ENCODE peak calls at places on chromosomes 11 and 22, in ten cellular contexts. K is adrenal gland; R is CD8-positive, alpha-beta T cell; S is psoas muscle; A is iris pigment epithelial cell; X is AG10803; E is Daoy; V is foreskin keratinocyte; W is NCI-H748 treated with DMSO at 0.1 percent for 48 hours; P is AG08395. Q is an unnamed sample.

GRCh38 chr22:48258841-48259240 is 1496.4 kb downstream of the TBC1D22A start:
- DNase-seq in E (no peak), A (no peak), S (no peak), R (no peak), X (no peak), P (no peak), K (no peak), V (no peak), W (no peak), Q (no peak)

GRCh38 chr22:31952459-31952858 is 8.1 kb downstream of the YWHAH start:
- DNase-seq in P (peak; percentile 82), X (peak; percentile 87), S (no peak), A (peak; percentile 96), W (no peak), K (peak; percentile 65), E (peak; percentile 54), R (no peak), V (peak; percentile 70), Q (peak; percentile 59)

GRCh38 chr22:49724030-49724892 is 103.4 kb downstream of the BRD1 start:
- DNase-seq in P (no peak), W (peak; percentile 14), X (no peak), R (peak; percentile 31), S (no peak), K (no peak), V (no peak), E (peak; percentile 59), A (no peak), Q (no peak)

GRCh38 chr11:71580057-71581003 is 2.3 kb downstream of the KRTAP5-11 start:
- DNase-seq in P (peak; percentile 79), X (peak; percentile 80), V (peak; percentile 52), R (no peak), W (peak; percentile 33), K (peak; percentile 88), E (peak; percentile 79), A (peak; percentile 73), S (no peak), Q (peak; percentile 33)

GRCh38 chr22:36010913-36011312 is 17.7 kb downstream of the RBFOX2 start:
- DNase-seq in K (no peak), X (peak; percentile 87), V (peak; percentile 68), P (peak; percentile 74), W (no peak), S (no peak), A (peak; percentile 81), E (peak; percentile 73), R (no peak), Q (peak; percentile 31)

GRCh38 chr22:23437779-23438178 is 142.3 kb downstream of the IGLL1 start:
- DNase-seq in K (no peak), V (no peak), E (no peak), R (no peak), A (no peak), W (no peak), X (no peak), P (no peak), S (no peak), Q (no peak)

GRCh38 chr11:127601578-127601977 is 601.0 kb upstream of the KIRREL3 start:
- DNase-seq in V (no peak), R (no peak), S (no peak), K (no peak), X (no peak), W (no peak), P (no peak), A (no peak), E (no peak), Q (no peak)

GRCh38 chr11:110295487-110296225 is 758 bp downstream of the RDX start:
- DNase-seq in X (peak; percentile 36), S (peak; percentile 71), W (peak; percentile 20), P (peak; percentile 65), R (peak; percentile 38), E (peak; percentile 58), V (peak; percentile 37), A (peak; percentile 56), K (peak; percentile 68), Q (peak; percentile 41)

GRCh38 chr11:64036081-64037026 is 623 bp downstream of the FLRT1 start:
- DNase-seq in P (peak; percentile 55), K (peak; percentile 30), S (peak; percentile 85), R (no peak), W (no peak), X (peak; percentile 22), E (peak; percentile 64), V (no peak), A (peak; percentile 36), Q (no peak)

GRCh38 chr11:75399344-75400109 is at the start of gene RPS3:
- DNase-seq in A (peak; percentile 92), K (peak; percentile 95), E (peak; percentile 94), X (peak; percentile 90), R (peak; percentile 84), W (peak; percentile 84), P (peak; percentile 94), V (peak; percentile 83), S (peak; percentile 95), Q (peak; percentile 75)

GRCh38 chr22:50191041-50191740 is 5.5 kb downstream of the TRABD start:
- DNase-seq in K (peak; percentile 62), S (no peak), W (no peak), X (no peak), V (no peak), R (peak; percentile 74), E (no peak), A (no peak), P (no peak), Q (peak; percentile 4)

Q was measured in RCC 7860.